ENCODE peak calls at places on chromosomes 5 and 9, in ten cellular contexts. L, F, C, K, S, U, R, P, M and N are unnamed samples.

GRCh38 chr9:136723362-136723976 is 11.1 kb downstream of the DIPK1B start:
- DNase-seq in L (no peak), F (no peak), C (no peak), K (no peak), S (no peak), U (no peak), R (no peak), P (no peak), M (no peak), N (no peak)

GRCh38 chr9:92947268-92948031 is at the start of gene FGD3:
- DNase-seq in L (no peak), F (no peak), C (no peak), K (peak; percentile 60), S (peak; percentile 81), U (no peak), R (no peak), P (no peak), M (no peak), N (peak; percentile 34)

GRCh38 chr5:73282383-73282782 is 109.4 kb downstream of the TMEM174 start:
- DNase-seq in L (no peak), F (no peak), C (no peak), K (no peak), S (no peak), U (no peak), R (no peak), P (no peak), M (no peak), N (no peak)

GRCh38 chr9:110745656-110746055 is 77.1 kb downstream of the MUSK start:
- DNase-seq in L (no peak), F (no peak), C (peak; percentile 71), K (no peak), S (no peak), U (no peak), R (no peak), P (no peak), M (no peak), N (no peak)

GRCh38 chr9:11457809-11458785 is 845.3 kb upstream of the PTPRD start:
- DNase-seq in L (no peak), F (no peak), C (no peak), K (no peak), S (no peak), U (no peak), R (no peak), P (no peak), M (no peak), N (no peak)

GRCh38 chr5:1119312-1119831 is 7.5 kb upstream of the SLC12A7 start:
- DNase-seq in L (peak; percentile 86), F (no peak), C (no peak), K (no peak), S (no peak), U (no peak), R (no peak), P (no peak), M (no peak), N (no peak)

GRCh38 chr9:126472446-126472845 is 141.3 kb upstream of the LMX1B start:
- DNase-seq in L (no peak), F (no peak), C (no peak), K (no peak), S (peak; percentile 26), U (no peak), R (no peak), P (no peak), M (no peak), N (no peak)

GRCh38 chr5:55636177-55636576 is 75.9 kb downstream of the SLC38A9 start:
- DNase-seq in L (no peak), F (no peak), C (no peak), K (no peak), S (peak; percentile 11), U (no peak), R (no peak), P (no peak), M (no peak), N (no peak)

GRCh38 chr5:82614706-82615105 is 336.6 kb upstream of the RPS23 start:
- DNase-seq in L (no peak), F (no peak), C (no peak), K (no peak), S (no peak), U (no peak), R (no peak), P (no peak), M (no peak), N (no peak)

GRCh38 chr5:43711496-43711895 is 108.5 kb downstream of the NNT start:
- DNase-seq in L (no peak), F (no peak), C (peak; percentile 48), K (no peak), S (no peak), U (no peak), R (no peak), P (no peak), M (no peak), N (no peak)

GRCh38 chr9:92480332-92480771 is 2.0 kb downstream of the ASPN start:
- DNase-seq in L (no peak), F (no peak), C (no peak), K (no peak), S (no peak), U (no peak), R (no peak), P (no peak), M (no peak), N (no peak)

GRCh38 chr5:56763711-56764466 is 51.5 kb upstream of the MAP3K1 start:
- DNase-seq in L (no peak), F (no peak), C (peak; percentile 86), K (no peak), S (no peak), U (no peak), R (peak; percentile 7), P (no peak), M (no peak), N (no peak)

GRCh38 chr5:102863764-102864560 is 108.9 kb downstream of the PAM start:
- DNase-seq in L (no peak), F (no peak), C (no peak), K (no peak), S (no peak), U (no peak), R (no peak), P (no peak), M (no peak), N (no peak)